ENCODE peak calls at places on chromosome 17, in ten cellular contexts. A, C, M, T, S, O, R, X, U and J are unnamed samples.

GRCh38 chr17:4947411-4948165 is 742 bp downstream of the PFN1 start:
- DNase-seq in A (no peak), C (peak; percentile 53), M (no peak), T (no peak), S (peak; percentile 40), O (peak; percentile 92), R (peak; percentile 38), X (peak; percentile 64), U (peak; percentile 39), J (peak; percentile 37)

GRCh38 chr17:68210570-68210969 is 37.3 kb upstream of the AMZ2 start:
- DNase-seq in A (no peak), C (no peak), M (no peak), T (no peak), S (no peak), O (no peak), R (no peak), X (no peak), U (no peak), J (no peak)

GRCh38 chr17:7509937-7510336 is 25.8 kb downstream of the POLR2A start:
- DNase-seq in A (no peak), C (no peak), M (no peak), T (no peak), S (no peak), O (no peak), R (no peak), X (no peak), U (no peak), J (no peak)

GRCh38 chr17:18984273-18985114 is 20.1 kb downstream of the FAM83G start:
- DNase-seq in A (no peak), C (no peak), M (no peak), T (no peak), S (no peak), O (no peak), R (peak; percentile 20), X (no peak), U (no peak), J (no peak)

GRCh38 chr17:36136439-36136838 is 32.8 kb downstream of the CCL4 start:
- DNase-seq in A (no peak), C (no peak), M (no peak), T (no peak), S (no peak), O (no peak), R (no peak), X (no peak), U (no peak), J (no peak)

GRCh38 chr17:81337449-81337848 is 42.3 kb upstream of the SLC38A10 start:
- DNase-seq in A (no peak), C (no peak), M (no peak), T (no peak), S (no peak), O (no peak), R (no peak), X (peak; percentile 76), U (no peak), J (no peak)

GRCh38 chr17:57256708-57257112 is 387 bp downstream of the MSI2 start:
- DNase-seq in A (no peak), C (no peak), M (no peak), T (no peak), S (peak; percentile 29), O (peak; percentile 51), R (peak; percentile 31), X (no peak), U (no peak), J (peak; percentile 28)

GRCh38 chr17:48738424-48738802 is 9.9 kb upstream of the HOXB13 start:
- DNase-seq in A (no peak), C (no peak), M (no peak), T (no peak), S (no peak), O (no peak), R (no peak), X (no peak), U (no peak), J (no peak)

GRCh38 chr17:80339731-80340456 is 75.1 kb upstream of the ENDOV start:
- DNase-seq in A (no peak), C (no peak), M (no peak), T (no peak), S (no peak), O (no peak), R (no peak), X (no peak), U (no peak), J (no peak)

GRCh38 chr17:17076066-17076465 is 33.8 kb downstream of the MPRIP start:
- DNase-seq in A (no peak), C (no peak), M (no peak), T (no peak), S (no peak), O (no peak), R (no peak), X (no peak), U (no peak), J (no peak)

GRCh38 chr17:48021964-48022363 is 15.6 kb downstream of the COPZ2 start:
- DNase-seq in A (no peak), C (no peak), M (no peak), T (no peak), S (no peak), O (no peak), R (no peak), X (no peak), U (no peak), J (no peak)

GRCh38 chr17:27576429-27577123 is 54.4 kb upstream of the LGALS9 start:
- DNase-seq in A (no peak), C (no peak), M (no peak), T (no peak), S (no peak), O (no peak), R (no peak), X (no peak), U (no peak), J (no peak)

GRCh38 chr17:34365340-34365739 is 2.3 kb upstream of the CCL1 start:
- DNase-seq in A (no peak), C (no peak), M (no peak), T (no peak), S (no peak), O (peak; percentile 28), R (no peak), X (no peak), U (no peak), J (no peak)

GRCh38 chr17:78316867-78317816 is 42.7 kb downstream of the SOCS3 start:
- DNase-seq in A (peak; percentile 47), C (no peak), M (peak; percentile 47), T (no peak), S (no peak), O (no peak), R (peak; percentile 50), X (peak; percentile 89), U (peak; percentile 71), J (no peak)

GRCh38 chr17:77227461-77228223 is 86.9 kb downstream of the SEC14L1 start:
- DNase-seq in A (no peak), C (no peak), M (no peak), T (no peak), S (no peak), O (no peak), R (no peak), X (no peak), U (no peak), J (no peak)

GRCh38 chr17:66508896-66509843 is 206.8 kb downstream of the PRKCA start:
- DNase-seq in A (no peak), C (no peak), M (no peak), T (peak; percentile 37), S (no peak), O (no peak), R (peak; percentile 100), X (peak; percentile 87), U (peak; percentile 93), J (no peak)